ENCODE peak calls at places on chromosomes 5 and 9, in four cellular contexts. One of them, this sample, is unnamed.

GRCh38 chr9:121545875-121546423 is 46.3 kb upstream of the GGTA1 start:
- DNase-seq in HEK293T: peak; percentile 93
- DNase-seq in K562: peak; percentile 93
- DNase-seq in HepG2: peak; percentile 89
- DNase-seq in this sample: no peak

GRCh38 chr9:33263131-33263935 is 1.2 kb downstream of the BAG1 start:
- DNase-seq in HEK293T: no peak
- DNase-seq in K562: no peak
- DNase-seq in HepG2: peak; percentile 18
- DNase-seq in this sample: no peak

GRCh38 chr5:77558266-77558665 is 66.2 kb upstream of the WDR41 start:
- DNase-seq in HEK293T: peak; percentile 8
- DNase-seq in K562: no peak
- DNase-seq in HepG2: no peak
- DNase-seq in this sample: no peak

GRCh38 chr5:14250094-14250777 is 107.1 kb downstream of the TRIO start:
- DNase-seq in HEK293T: peak; percentile 62
- DNase-seq in K562: peak; percentile 63
- DNase-seq in HepG2: peak; percentile 19
- DNase-seq in this sample: no peak

GRCh38 chr9:92406506-92406905 is 2.1 kb upstream of the OGN start:
- DNase-seq in HEK293T: no peak
- DNase-seq in K562: no peak
- DNase-seq in HepG2: no peak
- DNase-seq in this sample: peak; percentile 21

GRCh38 chr9:20340161-20340861 is 282.0 kb downstream of the MLLT3 start:
- DNase-seq in HEK293T: no peak
- DNase-seq in K562: no peak
- DNase-seq in HepG2: no peak
- DNase-seq in this sample: no peak

GRCh38 chr9:127555830-127556820 is 56.0 kb upstream of the STXBP1 start:
- DNase-seq in HEK293T: no peak
- DNase-seq in K562: peak; percentile 78
- DNase-seq in HepG2: no peak
- DNase-seq in this sample: peak; percentile 24

GRCh38 chr5:35312281-35312680 is 82.0 kb upstream of the PRLR start:
- DNase-seq in HEK293T: no peak
- DNase-seq in K562: no peak
- DNase-seq in HepG2: no peak
- DNase-seq in this sample: no peak

GRCh38 chr9:136572003-136572595 is 26.3 kb upstream of the NOTCH1 start:
- DNase-seq in HEK293T: no peak
- DNase-seq in K562: no peak
- DNase-seq in HepG2: peak; percentile 75
- DNase-seq in this sample: no peak

GRCh38 chr5:57724836-57725235 is 242.2 kb upstream of the ACTBL2 start:
- DNase-seq in HEK293T: no peak
- DNase-seq in K562: no peak
- DNase-seq in HepG2: no peak
- DNase-seq in this sample: no peak

GRCh38 chr9:2340046-2340760 is 281.4 kb upstream of the VLDLR start:
- DNase-seq in HEK293T: no peak
- DNase-seq in K562: no peak
- DNase-seq in HepG2: no peak
- DNase-seq in this sample: no peak

GRCh38 chr5:117204404-117204803 is 629.8 kb upstream of the SEMA6A start:
- DNase-seq in HEK293T: no peak
- DNase-seq in K562: no peak
- DNase-seq in HepG2: no peak
- DNase-seq in this sample: no peak

GRCh38 chr5:39219433-39219832 is at the start of gene FYB1:
- DNase-seq in HEK293T: no peak
- DNase-seq in K562: no peak
- DNase-seq in HepG2: no peak
- DNase-seq in this sample: no peak

GRCh38 chr5:132100672-132101261 is 27.2 kb downstream of the CSF2 start:
- DNase-seq in HEK293T: no peak
- DNase-seq in K562: no peak
- DNase-seq in HepG2: no peak
- DNase-seq in this sample: peak; percentile 75

GRCh38 chr5:180153099-180153498 is 55.9 kb downstream of the RASGEF1C start:
- DNase-seq in HEK293T: no peak
- DNase-seq in K562: no peak
- DNase-seq in HepG2: no peak
- DNase-seq in this sample: no peak

GRCh38 chr5:68233075-68233474 is 17.5 kb downstream of the PIK3R1 start:
- DNase-seq in HEK293T: no peak
- DNase-seq in K562: no peak
- DNase-seq in HepG2: no peak
- DNase-seq in this sample: no peak

GRCh38 chr9:2260401-2261306 is 245.5 kb downstream of the SMARCA2 start:
- DNase-seq in HEK293T: no peak
- DNase-seq in K562: no peak
- DNase-seq in HepG2: no peak
- DNase-seq in this sample: no peak

GRCh38 chr5:100634937-100635336 is 99.8 kb downstream of the FAM174A start:
- DNase-seq in HEK293T: no peak
- DNase-seq in K562: no peak
- DNase-seq in HepG2: no peak
- DNase-seq in this sample: no peak

GRCh38 chr9:114117996-114118830 is 19.1 kb upstream of the KIF12 start:
- DNase-seq in HEK293T: no peak
- DNase-seq in K562: no peak
- DNase-seq in HepG2: peak; percentile 99
- DNase-seq in this sample: no peak

GRCh38 chr5:132222649-132223038 is 5.0 kb downstream of the P4HA2 start:
- DNase-seq in HEK293T: no peak
- DNase-seq in K562: no peak
- DNase-seq in HepG2: no peak
- DNase-seq in this sample: peak; percentile 38

GRCh38 chr9:128551652-128552152 is 685 bp upstream of the SPTAN1 start:
- DNase-seq in HEK293T: peak; percentile 84
- DNase-seq in K562: no peak
- DNase-seq in HepG2: no peak
- DNase-seq in this sample: no peak

GRCh38 chr5:30600892-30601291 is 592.6 kb upstream of the CDH6 start:
- DNase-seq in HEK293T: no peak
- DNase-seq in K562: no peak
- DNase-seq in HepG2: no peak
- DNase-seq in this sample: no peak

GRCh38 chr9:136407911-136408310 is 2.5 kb downstream of the ENTR1 start:
- DNase-seq in HEK293T: no peak
- DNase-seq in K562: no peak
- DNase-seq in HepG2: no peak
- DNase-seq in this sample: no peak

GRCh38 chr5:88872971-88873370 is 10.0 kb downstream of the MEF2C start:
- DNase-seq in HEK293T: no peak
- DNase-seq in K562: no peak
- DNase-seq in HepG2: no peak
- DNase-seq in this sample: no peak

GRCh38 chr5:118060833-118061232 is 927.5 kb downstream of the DTWD2 start:
- DNase-seq in HEK293T: no peak
- DNase-seq in K562: no peak
- DNase-seq in HepG2: no peak
- DNase-seq in this sample: no peak

GRCh38 chr5:133691448-133691847 is 79.1 kb upstream of the FSTL4 start:
- DNase-seq in HEK293T: no peak
- DNase-seq in K562: no peak
- DNase-seq in HepG2: no peak
- DNase-seq in this sample: no peak

GRCh38 chr9:106752581-106752980 is 110.4 kb upstream of the ZNF462 start:
- DNase-seq in HEK293T: no peak
- DNase-seq in K562: no peak
- DNase-seq in HepG2: no peak
- DNase-seq in this sample: no peak

GRCh38 chr5:119410448-119411170 is 41.7 kb upstream of the HSD17B4 start:
- DNase-seq in HEK293T: no peak
- DNase-seq in K562: no peak
- DNase-seq in HepG2: no peak
- DNase-seq in this sample: no peak

GRCh38 chr9:2663886-2664674 is 42.5 kb downstream of the VLDLR start:
- DNase-seq in HEK293T: no peak
- DNase-seq in K562: no peak
- DNase-seq in HepG2: no peak
- DNase-seq in this sample: no peak

GRCh38 chr9:138066049-138066448 is 188.5 kb downstream of the CACNA1B start:
- DNase-seq in HEK293T: peak; percentile 33
- DNase-seq in K562: no peak
- DNase-seq in HepG2: no peak
- DNase-seq in this sample: no peak

GRCh38 chr9:128913048-128913900 is 7.5 kb upstream of the PHYHD1 start:
- DNase-seq in HEK293T: no peak
- DNase-seq in K562: peak; percentile 33
- DNase-seq in HepG2: no peak
- DNase-seq in this sample: no peak

GRCh38 chr5:88551724-88552345 is 283.2 kb upstream of the TMEM161B start:
- DNase-seq in HEK293T: no peak
- DNase-seq in K562: no peak
- DNase-seq in HepG2: no peak
- DNase-seq in this sample: no peak

GRCh38 chr5:142859037-142859436 is 88.9 kb downstream of the ARHGAP26 start:
- DNase-seq in HEK293T: no peak
- DNase-seq in K562: no peak
- DNase-seq in HepG2: no peak
- DNase-seq in this sample: no peak

GRCh38 chr5:78224358-78224757 is 70.1 kb downstream of the AP3B1 start:
- DNase-seq in HEK293T: no peak
- DNase-seq in K562: no peak
- DNase-seq in HepG2: no peak
- DNase-seq in this sample: no peak

GRCh38 chr9:121225240-121225639 is 23.6 kb upstream of the RAB14 start:
- DNase-seq in HEK293T: no peak
- DNase-seq in K562: peak; percentile 11
- DNase-seq in HepG2: no peak
- DNase-seq in this sample: no peak

GRCh38 chr9:71333311-71333710 is 211.9 kb upstream of the TRPM3 start:
- DNase-seq in HEK293T: no peak
- DNase-seq in K562: no peak
- DNase-seq in HepG2: no peak
- DNase-seq in this sample: no peak

GRCh38 chr9:113525831-113526230 is 62.3 kb downstream of the RGS3 start:
- DNase-seq in HEK293T: no peak
- DNase-seq in K562: no peak
- DNase-seq in HepG2: no peak
- DNase-seq in this sample: no peak

GRCh38 chr5:173236531-173237501 is 1.8 kb upstream of the NKX2-5 start:
- DNase-seq in HEK293T: no peak
- DNase-seq in K562: no peak
- DNase-seq in HepG2: no peak
- DNase-seq in this sample: no peak

GRCh38 chr5:173235499-173236394 is 741 bp upstream of the NKX2-5 start:
- DNase-seq in HEK293T: no peak
- DNase-seq in K562: no peak
- DNase-seq in HepG2: no peak
- DNase-seq in this sample: no peak

GRCh38 chr5:173238312-173239232 is 3.6 kb upstream of the NKX2-5 start:
- DNase-seq in HEK293T: peak; percentile 66
- DNase-seq in K562: no peak
- DNase-seq in HepG2: no peak
- DNase-seq in this sample: no peak

GRCh38 chr5:173239233-173239593 is 4.2 kb upstream of the NKX2-5 start:
- DNase-seq in HEK293T: no peak
- DNase-seq in K562: no peak
- DNase-seq in HepG2: no peak
- DNase-seq in this sample: no peak

GRCh38 chr5:173237821-173238220 is 2.8 kb upstream of the NKX2-5 start:
- DNase-seq in HEK293T: no peak
- DNase-seq in K562: no peak
- DNase-seq in HepG2: no peak
- DNase-seq in this sample: no peak
- TF ChIP-seq FOXK2 in HEK293T: no peak
- TF ChIP-seq FOXK2 in K562: no peak
- TF ChIP-seq FOXK2 in HepG2: no peak
- TF ChIP-seq FOXK2 in this sample: no peak

DNA sequence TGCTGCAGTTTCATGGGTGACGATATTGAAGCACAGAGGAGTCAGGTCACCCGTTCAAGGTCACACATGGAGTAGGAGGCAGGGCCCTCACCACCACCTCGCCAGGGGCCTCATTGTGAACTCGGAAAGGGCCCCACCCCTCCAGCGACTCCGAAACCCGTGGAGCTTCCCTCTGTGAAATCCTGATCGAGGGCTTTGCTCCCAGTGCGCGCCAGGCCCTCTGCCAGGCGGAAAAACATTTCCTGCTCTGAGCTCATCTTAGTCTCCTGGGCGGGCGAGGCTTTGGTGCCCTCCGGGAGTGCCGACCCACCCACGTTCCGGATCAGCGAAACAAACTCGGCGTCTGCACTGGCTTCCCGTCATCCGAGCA is 75.0 kb upstream of the FCN1 start:
- DNase-seq in HEK293T: no peak
- DNase-seq in K562: no peak
- DNase-seq in HepG2: no peak
- DNase-seq in this sample: no peak
- TF ChIP-seq FOXK2 in HEK293T: no peak
- TF ChIP-seq FOXK2 in K562: no peak
- TF ChIP-seq FOXK2 in HepG2: no peak
- TF ChIP-seq FOXK2 in this sample: no peak

GRCh38 chr5:53448851-53449250 is 31.6 kb upstream of the FST start:
- DNase-seq in HEK293T: no peak
- DNase-seq in K562: no peak
- DNase-seq in HepG2: no peak
- DNase-seq in this sample: no peak
- TF ChIP-seq FOXK2 in HEK293T: no peak
- TF ChIP-seq FOXK2 in K562: no peak
- TF ChIP-seq FOXK2 in HepG2: no peak
- TF ChIP-seq FOXK2 in this sample: no peak

GRCh38 chr5:107269678-107270077 is 401.1 kb downstream of the EFNA5 start:
- DNase-seq in HEK293T: no peak
- DNase-seq in K562: no peak
- DNase-seq in HepG2: no peak
- DNase-seq in this sample: no peak

GRCh38 chr5:107268241-107268640 is 402.5 kb downstream of the EFNA5 start:
- DNase-seq in HEK293T: no peak
- DNase-seq in K562: no peak
- DNase-seq in HepG2: no peak
- DNase-seq in this sample: no peak

GRCh38 chr5:107271682-107272350 is 398.9 kb downstream of the EFNA5 start:
- DNase-seq in HEK293T: no peak
- DNase-seq in K562: no peak
- DNase-seq in HepG2: no peak
- DNase-seq in this sample: no peak

GRCh38 chr5:107270561-107270960 is 400.2 kb downstream of the EFNA5 start:
- DNase-seq in HEK293T: no peak
- DNase-seq in K562: no peak
- DNase-seq in HepG2: no peak
- DNase-seq in this sample: no peak

GRCh38 chr5:107269256-107269655 is 401.5 kb downstream of the EFNA5 start:
- DNase-seq in HEK293T: no peak
- DNase-seq in K562: no peak
- DNase-seq in HepG2: no peak
- DNase-seq in this sample: no peak
- TF ChIP-seq FOXK2 in HEK293T: no peak
- TF ChIP-seq FOXK2 in K562: no peak
- TF ChIP-seq FOXK2 in HepG2: no peak
- TF ChIP-seq FOXK2 in this sample: no peak